ENCODE peak calls at places on chromosomes 16 and 17, in four cellular contexts. G is GM12878, J is stomach, U is GM12891. R is an unnamed sample.

GRCh38 chr17:79650283-79650682 is 39.4 kb upstream of the RBFOX3 start:
- DNase-seq in G (no peak), J (peak; percentile 10), U (no peak), R (no peak)

GRCh38 chr17:27654136-27654535 is 23.1 kb downstream of the LGALS9 start:
- DNase-seq in G (no peak), J (no peak), U (no peak), R (no peak)

GRCh38 chr17:28381141-28381825 is 9.8 kb downstream of the SARM1 start:
- DNase-seq in G (no peak), J (peak; percentile 44), U (no peak), R (no peak)

GRCh38 chr16:67246081-67246944 is 968 bp downstream of the FHOD1 start:
- DNase-seq in G (no peak), J (peak; percentile 95), U (peak; percentile 59), R (peak; percentile 93)

GRCh38 chr17:77613181-77613580 is 345.3 kb upstream of the TNRC6C start:
- DNase-seq in G (no peak), J (no peak), U (no peak), R (no peak)

GRCh38 chr17:37315601-37316000 is 60.2 kb upstream of the C17orf78 start:
- DNase-seq in G (no peak), J (no peak), U (no peak), R (no peak)

GRCh38 chr16:77594798-77595625 is 127.3 kb upstream of the NUDT7 start:
- DNase-seq in G (no peak), J (no peak), U (no peak), R (no peak)

GRCh38 chr17:13568746-13569739 is 32.7 kb downstream of the HS3ST3A1 start:
- DNase-seq in G (no peak), J (no peak), U (no peak), R (no peak)

GRCh38 chr17:41792835-41793748 is 6.6 kb upstream of the JUP start:
- DNase-seq in G (no peak), J (peak; percentile 83), U (no peak), R (no peak)

GRCh38 chr16:81996664-81997529 is 14.4 kb downstream of the SDR42E1 start:
- DNase-seq in G (no peak), J (no peak), U (no peak), R (no peak)

GRCh38 chr17:82449883-82450356 is 632 bp downstream of the CYBC1 start:
- DNase-seq in G (no peak), J (no peak), U (no peak), R (no peak)

GRCh38 chr16:69619514-69619913 is 53.7 kb downstream of the NFAT5 start:
- DNase-seq in G (no peak), J (no peak), U (no peak), R (no peak)

GRCh38 chr17:19904412-19904811 is 36.7 kb upstream of the ULK2 start:
- DNase-seq in G (no peak), J (no peak), U (no peak), R (no peak)

GRCh38 chr16:81547194-81547918 is 102.7 kb downstream of the CMIP start:
- DNase-seq in G (no peak), J (no peak), U (no peak), R (peak; percentile 56)

GRCh38 chr17:2084766-2085647 is 30.1 kb downstream of the HIC1 start:
- DNase-seq in G (no peak), J (no peak), U (no peak), R (no peak)

GRCh38 chr17:2083613-2084128 is 28.8 kb downstream of the HIC1 start:
- DNase-seq in G (peak; percentile 83), J (no peak), U (no peak), R (no peak)

GRCh38 chr17:2086306-2086705 is 31.4 kb downstream of the HIC1 start:
- DNase-seq in G (no peak), J (no peak), U (no peak), R (peak; percentile 20)

GRCh38 chr17:2084129-2084765 is 29.3 kb downstream of the HIC1 start:
- DNase-seq in G (no peak), J (no peak), U (no peak), R (peak; percentile 78)

GRCh38 chr17:2085648-2085949 is 30.7 kb downstream of the HIC1 start:
- DNase-seq in G (no peak), J (no peak), U (no peak), R (no peak)
- TF ChIP-seq POLR2AphosphoS5 in G (no peak), J (peak; percentile 10), U (no peak), R (peak; percentile 47)

GRCh38 chr17:3888343-3889171 is 4.3 kb downstream of the CAMKK1 start:
- DNase-seq in G (no peak), J (peak; percentile 81), U (no peak), R (no peak)

GRCh38 chr17:3886776-3887175 is 6.1 kb downstream of the CAMKK1 start:
- DNase-seq in G (no peak), J (no peak), U (no peak), R (peak; percentile 88)

GRCh38 chr17:3887394-3887793 is 5.5 kb downstream of the CAMKK1 start:
- DNase-seq in G (no peak), J (no peak), U (no peak), R (no peak)

GRCh38 chr17:3889613-3890012 is 3.2 kb downstream of the CAMKK1 start:
- DNase-seq in G (no peak), J (no peak), U (no peak), R (no peak)

DNA sequence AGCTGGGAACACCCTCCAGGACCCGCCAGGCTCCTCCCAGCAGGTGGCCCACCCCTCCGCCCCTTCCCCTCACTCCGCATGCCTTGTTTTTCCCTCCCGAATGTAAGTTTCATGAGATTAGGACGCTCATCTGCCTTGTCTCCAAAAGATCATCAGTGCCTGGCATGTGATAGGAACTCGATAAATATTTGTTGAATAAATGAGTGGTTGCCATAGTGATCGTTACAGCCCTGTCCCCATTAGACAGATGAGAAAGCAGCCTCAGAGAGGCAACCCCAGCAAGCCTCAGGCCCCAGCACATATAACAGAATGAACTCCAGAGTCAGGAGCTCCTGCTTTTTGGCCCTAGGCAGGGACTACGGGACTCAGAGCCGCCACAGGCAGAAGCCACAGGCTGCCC is 5.0 kb downstream of the CAMKK1 start:
- DNase-seq in G (no peak), J (no peak), U (no peak), R (no peak)
- TF ChIP-seq POLR2AphosphoS5 in G (no peak), J (no peak), U (no peak), R (no peak)

GRCh38 chr16:2273484-2273883 is 5.6 kb upstream of the RNPS1 start:
- DNase-seq in G (no peak), J (no peak), U (no peak), R (no peak)

GRCh38 chr16:2270588-2271470 is 2.9 kb upstream of the RNPS1 start:
- DNase-seq in G (no peak), J (no peak), U (no peak), R (no peak)

GRCh38 chr16:2270070-2270462 is 2.1 kb upstream of the RNPS1 start:
- DNase-seq in G (no peak), J (no peak), U (no peak), R (no peak)

GRCh38 chr16:2273931-2274330 is 6.0 kb upstream of the RNPS1 start:
- DNase-seq in G (no peak), J (no peak), U (no peak), R (no peak)

DNA sequence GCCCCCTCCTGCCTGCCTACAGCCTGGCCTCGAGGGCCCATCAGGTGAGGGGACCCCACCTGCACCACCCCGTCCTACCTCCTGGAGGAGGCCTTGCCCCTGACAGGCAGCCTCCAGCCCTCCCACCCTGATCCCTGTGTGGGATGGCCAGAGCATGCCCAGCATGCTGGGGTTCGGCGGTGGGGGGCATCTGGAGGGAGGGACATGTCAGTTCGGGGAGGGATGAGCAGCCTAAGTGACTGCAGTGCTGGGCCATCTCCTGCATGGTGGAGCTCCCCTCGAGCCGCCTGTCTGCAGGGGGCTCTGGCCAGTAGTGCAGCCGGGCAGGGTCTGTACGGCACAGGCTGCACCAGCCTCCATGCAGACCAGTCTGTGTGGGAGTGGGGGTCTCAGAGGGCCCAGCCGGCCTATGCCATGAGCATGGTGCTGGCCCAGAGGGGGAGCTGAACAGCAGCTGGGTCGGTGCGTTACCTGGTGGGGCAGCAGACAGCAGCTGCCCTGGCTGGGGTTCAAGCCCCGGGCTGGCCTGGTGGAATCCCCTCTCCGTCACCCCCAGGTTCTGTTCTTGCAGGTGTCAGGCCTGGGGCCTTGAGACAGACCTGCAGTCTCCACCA is 4.0 kb upstream of the RNPS1 start:
- DNase-seq in G (no peak), J (no peak), U (no peak), R (no peak)
- TF ChIP-seq POLR2AphosphoS5 in G (no peak), J (no peak), U (no peak), R (no peak)

GRCh38 chr17:48546924-48547838 is 2.3 kb upstream of the HOXB2 start:
- DNase-seq in G (no peak), J (no peak), U (no peak), R (no peak)
- TF ChIP-seq POLR2AphosphoS5 in G (no peak), J (no peak), U (no peak), R (no peak)

DNA sequence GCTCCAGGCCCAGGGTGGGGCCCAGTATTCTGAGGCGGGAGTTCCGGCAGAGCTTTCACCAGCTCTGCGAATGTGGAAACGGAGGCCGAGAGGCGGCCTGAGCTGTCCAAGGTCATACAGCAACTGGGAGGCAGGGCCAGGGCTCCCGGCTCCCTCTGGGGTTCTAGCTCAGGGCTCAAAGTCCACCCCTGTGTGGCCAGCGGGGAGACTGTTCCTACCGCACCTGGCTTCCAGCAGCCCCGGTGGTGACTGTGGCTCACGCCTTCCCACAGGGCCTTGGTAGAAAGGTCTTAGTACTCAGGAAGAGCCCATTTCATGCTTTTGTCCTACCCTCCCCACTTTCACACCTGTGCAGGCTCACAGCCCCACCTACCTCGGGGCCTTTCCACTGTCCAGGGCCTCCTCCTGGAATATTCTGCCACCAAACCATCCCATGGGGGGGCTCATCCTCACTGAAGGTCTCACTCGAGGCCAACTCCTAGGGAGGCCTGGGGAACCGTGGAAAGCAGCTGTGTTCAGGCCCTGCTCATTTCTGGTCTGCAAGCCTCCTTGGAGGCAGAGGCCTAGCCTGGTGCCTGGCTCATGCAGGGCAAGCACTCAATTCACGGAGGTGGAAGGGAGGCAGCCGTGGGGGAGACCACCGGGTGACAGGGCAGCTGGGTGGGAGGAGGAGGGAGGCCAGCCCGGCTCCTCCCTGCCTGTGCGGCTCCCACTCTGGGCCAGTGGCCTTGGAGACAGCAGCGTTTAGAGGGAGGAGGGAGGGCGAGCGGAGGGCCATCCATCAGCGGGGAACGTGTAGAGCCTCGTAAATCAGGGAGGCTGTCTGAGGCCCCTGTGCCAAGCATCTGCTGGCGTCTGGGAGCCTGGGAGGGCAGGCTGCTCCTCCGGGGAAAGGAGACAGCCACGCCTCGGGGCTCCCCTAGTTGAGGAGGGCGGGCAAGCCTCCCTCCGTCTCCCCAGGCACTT is 12.7 kb upstream of the DOC2B start:
- DNase-seq in G (no peak), J (no peak), U (no peak), R (peak; percentile 69)
- TF ChIP-seq POLR2AphosphoS5 in G (no peak), J (no peak), U (no peak), R (peak; percentile 36)

R was measured in spleen.